ENCODE peak calls at places on chromosomes 13 and 19, in four cellular contexts. One of them, this sample, is unnamed.

GRCh38 chr13:66689037-66689619 is 541.0 kb downstream of the PCDH9 start:
- DNase-seq in K562: no peak
- DNase-seq in HepG2: no peak
- DNase-seq in GM12878: no peak
- DNase-seq in this sample: no peak

GRCh38 chr19:6253886-6254285 is 25.9 kb downstream of the MLLT1 start:
- DNase-seq in K562: no peak
- DNase-seq in HepG2: no peak
- DNase-seq in GM12878: no peak
- DNase-seq in this sample: no peak

GRCh38 chr19:47075179-47075811 is 26.9 kb upstream of the TMEM160 start:
- DNase-seq in K562: no peak
- DNase-seq in HepG2: no peak
- DNase-seq in GM12878: no peak
- DNase-seq in this sample: no peak

GRCh38 chr19:45667620-45668341 is at the start of gene GIPR:
- DNase-seq in K562: peak; percentile 91
- DNase-seq in HepG2: peak; percentile 44
- DNase-seq in GM12878: no peak
- DNase-seq in this sample: peak; percentile 72

GRCh38 chr19:310141-310651 is 19.0 kb upstream of the PLPP2 start:
- DNase-seq in K562: no peak
- DNase-seq in HepG2: no peak
- DNase-seq in GM12878: no peak
- DNase-seq in this sample: no peak

GRCh38 chr13:21055016-21055415 is 6.4 kb downstream of the LATS2 start:
- DNase-seq in K562: no peak
- DNase-seq in HepG2: no peak
- DNase-seq in GM12878: no peak
- DNase-seq in this sample: no peak

GRCh38 chr19:19348266-19348665 is 27.6 kb downstream of the MAU2 start:
- DNase-seq in K562: no peak
- DNase-seq in HepG2: no peak
- DNase-seq in GM12878: no peak
- DNase-seq in this sample: no peak

GRCh38 chr19:6817179-6817578 is 44.7 kb downstream of the VAV1 start:
- DNase-seq in K562: no peak
- DNase-seq in HepG2: no peak
- DNase-seq in GM12878: no peak
- DNase-seq in this sample: no peak

GRCh38 chr13:51495300-51495699 is 42.5 kb upstream of the INTS6 start:
- DNase-seq in K562: no peak
- DNase-seq in HepG2: no peak
- DNase-seq in GM12878: no peak
- DNase-seq in this sample: no peak

GRCh38 chr13:113105032-113105993 is at the start of gene F7:
- DNase-seq in K562: no peak
- DNase-seq in HepG2: peak; percentile 91
- DNase-seq in GM12878: no peak
- DNase-seq in this sample: no peak

GRCh38 chr13:113552786-113553540 is 31.6 kb upstream of the TFDP1 start:
- DNase-seq in K562: no peak
- DNase-seq in HepG2: no peak
- DNase-seq in GM12878: no peak
- DNase-seq in this sample: no peak

GRCh38 chr19:21398851-21399250 is 1.9 kb downstream of the ZNF493 start:
- DNase-seq in K562: no peak
- DNase-seq in HepG2: no peak
- DNase-seq in GM12878: no peak
- DNase-seq in this sample: no peak

GRCh38 chr19:31107096-31107495 is 242.1 kb downstream of the TSHZ3 start:
- DNase-seq in K562: no peak
- DNase-seq in HepG2: no peak
- DNase-seq in GM12878: no peak
- DNase-seq in this sample: no peak

GRCh38 chr19:6608950-6609349 is 18.0 kb upstream of the CD70 start:
- DNase-seq in K562: no peak
- DNase-seq in HepG2: no peak
- DNase-seq in GM12878: no peak
- DNase-seq in this sample: no peak

GRCh38 chr13:48630791-48631190 is 22.9 kb upstream of the CYSLTR2 start:
- DNase-seq in K562: no peak
- DNase-seq in HepG2: no peak
- DNase-seq in GM12878: no peak
- DNase-seq in this sample: no peak

GRCh38 chr13:39105110-39105509 is 66.9 kb downstream of the NHLRC3 start:
- DNase-seq in K562: no peak
- DNase-seq in HepG2: no peak
- DNase-seq in GM12878: no peak
- DNase-seq in this sample: no peak

GRCh38 chr19:34503546-34504272 is 22.2 kb downstream of the WTIP start:
- DNase-seq in K562: no peak
- DNase-seq in HepG2: no peak
- DNase-seq in GM12878: no peak
- DNase-seq in this sample: peak; percentile 7

GRCh38 chr13:80441968-80442367 is 101.0 kb upstream of the SPRY2 start:
- DNase-seq in K562: no peak
- DNase-seq in HepG2: no peak
- DNase-seq in GM12878: no peak
- DNase-seq in this sample: no peak

GRCh38 chr19:1720237-1720636 is 33.1 kb upstream of the ONECUT3 start:
- DNase-seq in K562: no peak
- DNase-seq in HepG2: no peak
- DNase-seq in GM12878: no peak
- DNase-seq in this sample: no peak

GRCh38 chr13:45626731-45627374 is 11.3 kb upstream of the ERICH6B start:
- DNase-seq in K562: no peak
- DNase-seq in HepG2: no peak
- DNase-seq in GM12878: no peak
- DNase-seq in this sample: no peak

GRCh38 chr13:59088716-59089115 is 1075.0 kb downstream of the DIAPH3 start:
- DNase-seq in K562: no peak
- DNase-seq in HepG2: no peak
- DNase-seq in GM12878: no peak
- DNase-seq in this sample: no peak

GRCh38 chr19:36030264-36031148 is 2.2 kb downstream of the CLIP3 start:
- DNase-seq in K562: no peak
- DNase-seq in HepG2: no peak
- DNase-seq in GM12878: peak; percentile 23
- DNase-seq in this sample: no peak

GRCh38 chr13:62512194-62513141 is 1096.8 kb upstream of the PCDH20 start:
- DNase-seq in K562: peak; percentile 9
- DNase-seq in HepG2: peak; percentile 29
- DNase-seq in GM12878: peak; percentile 24
- DNase-seq in this sample: peak; percentile 60

GRCh38 chr19:44725251-44725650 is 23.3 kb upstream of the BCL3 start:
- DNase-seq in K562: no peak
- DNase-seq in HepG2: peak; percentile 77
- DNase-seq in GM12878: no peak
- DNase-seq in this sample: no peak

GRCh38 chr13:54709546-54709945 is 1680.9 kb downstream of the OLFM4 start:
- DNase-seq in K562: no peak
- DNase-seq in HepG2: no peak
- DNase-seq in GM12878: no peak
- DNase-seq in this sample: no peak

GRCh38 chr19:35793381-35794165 is 18.2 kb downstream of the ARHGAP33 start:
- DNase-seq in K562: peak; percentile 19
- DNase-seq in HepG2: no peak
- DNase-seq in GM12878: no peak
- DNase-seq in this sample: no peak

GRCh38 chr13:41465965-41466364 is 8.6 kb downstream of the RGCC start:
- DNase-seq in K562: peak; percentile 23
- DNase-seq in HepG2: no peak
- DNase-seq in GM12878: no peak
- DNase-seq in this sample: no peak

GRCh38 chr13:113627136-113627535 is 30.9 kb downstream of the ATP4B start:
- DNase-seq in K562: no peak
- DNase-seq in HepG2: no peak
- DNase-seq in GM12878: no peak
- DNase-seq in this sample: no peak

GRCh38 chr13:113551081-113552000 is 33.2 kb upstream of the TFDP1 start:
- DNase-seq in K562: no peak
- DNase-seq in HepG2: no peak
- DNase-seq in GM12878: no peak
- DNase-seq in this sample: no peak

GRCh38 chr13:110187501-110188161 is 119.3 kb downstream of the COL4A1 start:
- DNase-seq in K562: no peak
- DNase-seq in HepG2: no peak
- DNase-seq in GM12878: no peak
- DNase-seq in this sample: no peak

GRCh38 chr13:79658333-79658975 is 177.5 kb downstream of the NDFIP2 start:
- DNase-seq in K562: no peak
- DNase-seq in HepG2: no peak
- DNase-seq in GM12878: no peak
- DNase-seq in this sample: no peak

GRCh38 chr13:85590231-85590931 is 208.8 kb downstream of the SLITRK6 start:
- DNase-seq in K562: no peak
- DNase-seq in HepG2: no peak
- DNase-seq in GM12878: no peak
- DNase-seq in this sample: no peak

GRCh38 chr13:110503979-110504499 is 57.5 kb downstream of the RAB20 start:
- DNase-seq in K562: peak; percentile 60
- DNase-seq in HepG2: no peak
- DNase-seq in GM12878: no peak
- DNase-seq in this sample: no peak

GRCh38 chr13:19587635-19588300 is 26.4 kb upstream of the TPTE2 start:
- DNase-seq in K562: peak; percentile 47
- DNase-seq in HepG2: peak; percentile 70
- DNase-seq in GM12878: no peak
- DNase-seq in this sample: no peak

GRCh38 chr19:48502720-48503018 is 9.0 kb downstream of the LMTK3 start:
- DNase-seq in K562: no peak
- DNase-seq in HepG2: no peak
- DNase-seq in GM12878: no peak
- DNase-seq in this sample: no peak

GRCh38 chr13:76965759-76966421 is 17.6 kb downstream of the ACOD1 start:
- DNase-seq in K562: no peak
- DNase-seq in HepG2: no peak
- DNase-seq in GM12878: no peak
- DNase-seq in this sample: no peak

GRCh38 chr19:43465468-43466120 is at the start of gene LYPD3:
- DNase-seq in K562: no peak
- DNase-seq in HepG2: no peak
- DNase-seq in GM12878: no peak
- DNase-seq in this sample: peak; percentile 67

GRCh38 chr19:54137913-54138776 is 583 bp downstream of the CNOT3 start:
- DNase-seq in K562: peak; percentile 26
- DNase-seq in HepG2: no peak
- DNase-seq in GM12878: no peak
- DNase-seq in this sample: no peak

GRCh38 chr19:12126707-12127106 is 13.4 kb downstream of the ZNF20 start:
- DNase-seq in K562: peak; percentile 34
- DNase-seq in HepG2: peak; percentile 24
- DNase-seq in GM12878: no peak
- DNase-seq in this sample: peak; percentile 22
- TF ChIP-seq ESRRA in K562: no peak
- TF ChIP-seq ESRRA in HepG2: no peak
- TF ChIP-seq ESRRA in GM12878: no peak
- TF ChIP-seq ESRRA in this sample: no peak

DNA sequence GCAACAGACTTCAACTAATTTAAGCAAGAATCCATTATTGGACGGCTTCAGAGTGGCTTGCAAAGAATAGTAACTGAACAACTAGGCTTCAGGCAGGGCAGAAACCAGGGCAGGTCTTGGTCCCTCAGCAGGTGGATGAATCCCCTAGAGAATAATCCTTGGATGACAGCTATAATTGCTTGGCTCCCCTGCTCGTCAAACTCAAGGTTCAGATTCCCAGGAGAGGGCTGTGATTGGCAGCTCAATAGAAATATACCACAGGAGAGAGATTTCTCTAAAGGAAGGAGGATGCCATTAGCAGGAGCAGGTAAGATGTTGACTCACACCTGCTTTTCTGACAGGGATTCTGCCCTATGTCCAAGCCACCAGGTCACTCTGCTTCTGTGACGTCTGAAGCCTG is 89.6 kb upstream of the PCDH8 start:
- DNase-seq in K562: no peak
- DNase-seq in HepG2: no peak
- DNase-seq in GM12878: no peak
- DNase-seq in this sample: no peak
- TF ChIP-seq CBFB in K562: no peak
- TF ChIP-seq CBFB in HepG2: no peak
- TF ChIP-seq CBFB in GM12878: no peak
- TF ChIP-seq CBFB in this sample: no peak

GRCh38 chr13:43939149-43939548 is 59.4 kb downstream of the LACC1 start:
- DNase-seq in K562: no peak
- DNase-seq in HepG2: no peak
- DNase-seq in GM12878: no peak
- DNase-seq in this sample: no peak
- TF ChIP-seq ATF3 in K562: no peak
- TF ChIP-seq ATF3 in HepG2: no peak
- TF ChIP-seq ATF3 in GM12878: no peak
- TF ChIP-seq ATF3 in this sample: no peak

GRCh38 chr13:33725340-33725739 is 92.6 kb upstream of the RFC3 start:
- DNase-seq in K562: no peak
- DNase-seq in HepG2: no peak
- DNase-seq in GM12878: no peak
- DNase-seq in this sample: no peak

GRCh38 chr13:33727356-33728083 is 90.4 kb upstream of the RFC3 start:
- DNase-seq in K562: no peak
- DNase-seq in HepG2: no peak
- DNase-seq in GM12878: no peak
- DNase-seq in this sample: no peak

GRCh38 chr13:33723772-33724435 is 94.0 kb upstream of the RFC3 start:
- DNase-seq in K562: peak; percentile 59
- DNase-seq in HepG2: peak; percentile 83
- DNase-seq in GM12878: peak; percentile 86
- DNase-seq in this sample: peak; percentile 69

GRCh38 chr13:33730147-33730546 is 87.8 kb upstream of the RFC3 start:
- DNase-seq in K562: no peak
- DNase-seq in HepG2: no peak
- DNase-seq in GM12878: no peak
- DNase-seq in this sample: no peak

GRCh38 chr13:33728271-33729037 is 89.5 kb upstream of the RFC3 start:
- DNase-seq in K562: no peak
- DNase-seq in HepG2: no peak
- DNase-seq in GM12878: peak; percentile 96
- DNase-seq in this sample: no peak
- TF ChIP-seq ESRRA in K562: no peak
- TF ChIP-seq ESRRA in HepG2: no peak
- TF ChIP-seq ESRRA in GM12878: no peak
- TF ChIP-seq ESRRA in this sample: no peak

DNA sequence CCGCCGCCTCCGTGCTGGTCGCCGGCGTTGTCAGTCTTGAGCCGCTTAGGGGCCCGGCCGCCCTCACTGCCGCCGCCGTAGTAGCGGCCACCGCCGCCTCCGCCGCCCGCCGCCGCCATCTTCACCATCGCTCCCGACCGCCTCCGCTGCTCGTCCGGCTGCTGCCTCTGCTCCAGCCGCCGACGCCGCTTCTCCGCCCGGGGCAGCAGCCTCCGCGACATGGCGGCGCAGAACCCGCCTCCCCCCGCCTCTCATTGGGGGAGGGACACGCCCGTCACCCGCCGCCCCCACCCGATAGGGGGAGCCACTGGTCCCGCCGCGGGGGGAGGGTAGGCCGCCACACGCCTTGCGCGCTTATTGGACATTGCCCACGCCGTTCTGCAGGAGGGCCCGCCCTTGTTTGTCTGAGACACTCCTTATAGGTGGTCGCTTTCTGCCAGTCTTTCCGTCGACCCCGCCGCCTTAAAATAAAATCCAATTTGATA is at the start of gene HNRNPL:
- DNase-seq in K562: no peak
- DNase-seq in HepG2: no peak
- DNase-seq in GM12878: no peak
- DNase-seq in this sample: peak; percentile 99
- TF ChIP-seq CBFB in K562: no peak
- TF ChIP-seq CBFB in HepG2: peak; percentile 38
- TF ChIP-seq CBFB in GM12878: no peak
- TF ChIP-seq CBFB in this sample: no peak